ENCODE peak calls at places on chromosomes 1 and 21, in eight cellular contexts. One of them, this sample, is unnamed. For H3K4me1, the result is how much of the 10 kb centered on the place peaks cover.

GRCh38 chr1:104294259-104294658 is 544.6 kb downstream of the AMY1C start:
- DNase-seq in PC-3: no peak
- DNase-seq in A549: no peak
- DNase-seq in lung: no peak
- DNase-seq in heart right ventricle: no peak
- DNase-seq in mammary epithelial cell: no peak
- DNase-seq in uterus: no peak
- DNase-seq in ascending aorta: no peak
- DNase-seq in this sample: no peak

GRCh38 chr1:32754282-32755097 is 51.9 kb upstream of the SYNC start:
- DNase-seq in uterus: no peak
- DNase-seq in PC-3: peak
- DNase-seq in ascending aorta: no peak
- DNase-seq in lung: no peak
- DNase-seq in A549: no peak
- DNase-seq in heart right ventricle: no peak
- DNase-seq in mammary epithelial cell: peak
- DNase-seq in this sample: no peak

GRCh38 chr1:193221641-193222040 is 35.2 kb upstream of the B3GALT2 start:
- DNase-seq in mammary epithelial cell: peak
- DNase-seq in uterus: no peak
- DNase-seq in A549: no peak
- DNase-seq in ascending aorta: no peak
- DNase-seq in PC-3: no peak
- DNase-seq in lung: no peak
- DNase-seq in heart right ventricle: no peak
- DNase-seq in this sample: no peak

GRCh38 chr1:192474080-192474683 is 101.4 kb upstream of the RGS1 start:
- DNase-seq in mammary epithelial cell: peak
- DNase-seq in A549: no peak
- DNase-seq in heart right ventricle: peak
- DNase-seq in lung: no peak
- DNase-seq in PC-3: peak
- DNase-seq in ascending aorta: no peak
- DNase-seq in uterus: no peak
- DNase-seq in this sample: peak

GRCh38 chr1:180026556-180026955 is 71.9 kb downstream of the CEP350 start:
- DNase-seq in lung: no peak
- DNase-seq in A549: no peak
- DNase-seq in uterus: no peak
- DNase-seq in heart right ventricle: no peak
- DNase-seq in PC-3: no peak
- DNase-seq in ascending aorta: no peak
- DNase-seq in mammary epithelial cell: peak
- DNase-seq in this sample: no peak

GRCh38 chr21:34962136-34962535 is 87.0 kb downstream of the RUNX1 start:
- DNase-seq in A549: no peak
- DNase-seq in lung: no peak
- DNase-seq in ascending aorta: no peak
- DNase-seq in uterus: no peak
- DNase-seq in mammary epithelial cell: no peak
- DNase-seq in heart right ventricle: no peak
- DNase-seq in PC-3: no peak
- DNase-seq in this sample: no peak

GRCh38 chr1:81115422-81115821 is 685.3 kb upstream of the ADGRL2 start:
- DNase-seq in lung: no peak
- DNase-seq in uterus: no peak
- DNase-seq in heart right ventricle: no peak
- DNase-seq in mammary epithelial cell: no peak
- DNase-seq in PC-3: no peak
- DNase-seq in ascending aorta: no peak
- DNase-seq in A549: no peak
- DNase-seq in this sample: no peak

GRCh38 chr1:183370399-183371058 is 47.7 kb downstream of the NMNAT2 start:
- DNase-seq in PC-3: peak
- DNase-seq in A549: no peak
- DNase-seq in mammary epithelial cell: no peak
- DNase-seq in heart right ventricle: no peak
- DNase-seq in lung: peak
- DNase-seq in ascending aorta: no peak
- DNase-seq in uterus: no peak
- DNase-seq in this sample: peak

GRCh38 chr21:35520869-35521268 is 471.8 kb upstream of the RUNX1 start:
- DNase-seq in heart right ventricle: no peak
- DNase-seq in mammary epithelial cell: no peak
- DNase-seq in A549: no peak
- DNase-seq in lung: no peak
- DNase-seq in PC-3: no peak
- DNase-seq in uterus: no peak
- DNase-seq in ascending aorta: no peak
- DNase-seq in this sample: no peak

GRCh38 chr1:248856176-248856575 is 2.7 kb downstream of the ZNF692 start:
- DNase-seq in uterus: no peak
- DNase-seq in A549: no peak
- DNase-seq in heart right ventricle: no peak
- DNase-seq in lung: no peak
- DNase-seq in ascending aorta: no peak
- DNase-seq in PC-3: no peak
- DNase-seq in mammary epithelial cell: no peak
- DNase-seq in this sample: no peak

GRCh38 chr1:19955529-19956170 is 23.8 kb downstream of the PLA2G2A start:
- DNase-seq in lung: no peak
- DNase-seq in A549: no peak
- DNase-seq in heart right ventricle: no peak
- DNase-seq in mammary epithelial cell: no peak
- DNase-seq in ascending aorta: no peak
- DNase-seq in uterus: no peak
- DNase-seq in PC-3: no peak
- DNase-seq in this sample: no peak

GRCh38 chr21:33266050-33266783 is at the start of gene IL10RB:
- DNase-seq in ascending aorta: no peak
- DNase-seq in mammary epithelial cell: peak
- DNase-seq in PC-3: peak
- DNase-seq in uterus: peak
- DNase-seq in lung: peak
- DNase-seq in heart right ventricle: peak
- DNase-seq in A549: peak
- DNase-seq in this sample: peak

GRCh38 chr21:26845066-26845749 is at the start of gene ADAMTS1:
- DNase-seq in mammary epithelial cell: peak
- DNase-seq in heart right ventricle: peak
- DNase-seq in PC-3: peak
- DNase-seq in ascending aorta: peak
- DNase-seq in uterus: peak
- DNase-seq in lung: peak
- DNase-seq in A549: peak
- DNase-seq in this sample: peak

GRCh38 chr1:9892563-9893528 is 17.2 kb downstream of the CTNNBIP1 start:
- DNase-seq in ascending aorta: no peak
- DNase-seq in uterus: no peak
- DNase-seq in lung: peak
- DNase-seq in heart right ventricle: peak
- DNase-seq in A549: no peak
- DNase-seq in PC-3: peak
- DNase-seq in mammary epithelial cell: peak
- DNase-seq in this sample: peak

GRCh38 chr1:110067957-110068645 is 2.4 kb downstream of the ALX3 start:
- DNase-seq in mammary epithelial cell: no peak
- DNase-seq in heart right ventricle: no peak
- DNase-seq in ascending aorta: no peak
- DNase-seq in PC-3: no peak
- DNase-seq in uterus: no peak
- DNase-seq in A549: no peak
- DNase-seq in lung: no peak
- DNase-seq in this sample: no peak

GRCh38 chr1:21340230-21340564 is 49.9 kb upstream of the ECE1 start:
- DNase-seq in uterus: peak
- DNase-seq in lung: no peak
- DNase-seq in A549: no peak
- DNase-seq in ascending aorta: no peak
- DNase-seq in PC-3: peak
- DNase-seq in mammary epithelial cell: peak
- DNase-seq in heart right ventricle: no peak
- DNase-seq in this sample: peak

GRCh38 chr1:10791117-10791951 is 5.1 kb downstream of the CASZ1 start:
- DNase-seq in mammary epithelial cell: no peak
- DNase-seq in heart right ventricle: no peak
- DNase-seq in A549: no peak
- DNase-seq in ascending aorta: no peak
- DNase-seq in PC-3: no peak
- DNase-seq in uterus: peak
- DNase-seq in lung: no peak
- DNase-seq in this sample: no peak

GRCh38 chr1:201536542-201536941 is 2.4 kb upstream of the NAV1 start:
- DNase-seq in heart right ventricle: no peak
- DNase-seq in PC-3: peak
- DNase-seq in lung: no peak
- DNase-seq in ascending aorta: no peak
- DNase-seq in A549: peak
- DNase-seq in mammary epithelial cell: peak
- DNase-seq in uterus: peak
- DNase-seq in this sample: no peak

GRCh38 chr1:156910309-156910782 is 10.1 kb upstream of the LRRC71 start:
- DNase-seq in PC-3: peak
- DNase-seq in uterus: no peak
- DNase-seq in ascending aorta: no peak
- DNase-seq in A549: peak
- DNase-seq in lung: no peak
- DNase-seq in mammary epithelial cell: no peak
- DNase-seq in heart right ventricle: no peak
- DNase-seq in this sample: peak

GRCh38 chr1:21397813-21398188 is 42.1 kb upstream of the NBPF3 start:
- DNase-seq in heart right ventricle: no peak
- DNase-seq in PC-3: no peak
- DNase-seq in A549: no peak
- DNase-seq in mammary epithelial cell: no peak
- DNase-seq in uterus: no peak
- DNase-seq in ascending aorta: no peak
- DNase-seq in lung: no peak
- DNase-seq in this sample: no peak

GRCh38 chr1:156889802-156890585 is 3.5 kb upstream of the PEAR1 start:
- DNase-seq in ascending aorta: no peak
- DNase-seq in uterus: peak
- DNase-seq in A549: peak
- DNase-seq in mammary epithelial cell: peak
- DNase-seq in lung: peak
- DNase-seq in heart right ventricle: peak
- DNase-seq in PC-3: peak
- DNase-seq in this sample: peak

GRCh38 chr1:247407978-247408560 is 7.9 kb upstream of the NLRP3 start:
- DNase-seq in ascending aorta: no peak
- DNase-seq in heart right ventricle: no peak
- DNase-seq in A549: no peak
- DNase-seq in mammary epithelial cell: no peak
- DNase-seq in uterus: no peak
- DNase-seq in PC-3: no peak
- DNase-seq in lung: no peak
- DNase-seq in this sample: no peak
- H3K4me1 ChIP-seq in ascending aorta: under half
- H3K4me1 ChIP-seq in heart right ventricle: half or more
- H3K4me1 ChIP-seq in A549: under half
- H3K4me1 ChIP-seq in mammary epithelial cell: under half
- H3K4me1 ChIP-seq in uterus: under half
- H3K4me1 ChIP-seq in PC-3: under half
- H3K4me1 ChIP-seq in lung: under half
- H3K4me1 ChIP-seq in this sample: under half

DNA sequence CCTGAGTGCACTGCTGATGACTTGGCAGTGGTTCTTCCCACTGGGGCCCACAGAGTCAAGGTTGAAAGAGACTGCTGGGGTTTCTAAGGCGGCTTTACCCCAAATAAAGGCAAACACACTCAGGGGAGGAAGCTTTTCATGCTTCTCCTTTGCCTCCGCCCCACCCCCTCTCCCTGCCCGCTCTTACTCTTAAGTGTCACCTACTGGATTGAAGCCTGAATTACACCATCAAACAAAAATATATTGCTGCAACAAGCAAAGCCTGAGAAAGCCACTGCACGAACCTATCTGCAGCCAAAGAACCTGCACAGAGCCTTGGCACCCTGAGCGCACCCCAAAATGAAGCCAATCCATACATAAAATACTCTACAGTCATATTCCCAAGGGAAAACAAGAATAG is 63.1 kb downstream of the PTGFR start:
- DNase-seq in mammary epithelial cell: no peak
- DNase-seq in ascending aorta: no peak
- DNase-seq in PC-3: peak
- DNase-seq in lung: no peak
- DNase-seq in A549: peak
- DNase-seq in heart right ventricle: no peak
- DNase-seq in uterus: no peak
- DNase-seq in this sample: no peak
- TF ChIP-seq CTCF in mammary epithelial cell: peak
- TF ChIP-seq CTCF in ascending aorta: no peak
- TF ChIP-seq CTCF in PC-3: peak
- TF ChIP-seq CTCF in lung: no peak
- TF ChIP-seq CTCF in A549: no peak
- TF ChIP-seq CTCF in heart right ventricle: no peak
- TF ChIP-seq CTCF in uterus: no peak
- TF ChIP-seq CTCF in this sample: no peak

DNA sequence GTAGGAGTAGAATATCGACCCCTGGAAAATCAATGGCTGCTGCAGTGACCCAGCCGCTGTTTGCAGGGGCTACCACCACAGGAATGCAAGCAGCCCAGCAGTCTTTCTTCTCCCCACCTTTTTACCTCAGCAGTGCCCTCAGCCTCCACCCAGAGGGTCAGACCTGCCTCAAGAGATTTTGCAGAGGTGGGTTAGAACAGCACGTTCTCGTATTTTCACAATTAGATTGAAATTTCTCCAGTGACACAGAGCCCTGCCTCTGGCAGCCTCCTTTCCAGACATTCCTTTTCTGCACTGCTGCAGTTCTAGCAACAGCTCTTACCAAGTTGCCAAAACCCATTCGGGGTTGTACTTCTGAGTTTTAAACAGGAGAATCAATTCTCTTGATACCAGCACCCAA is 38.3 kb upstream of the PIGV start:
- DNase-seq in mammary epithelial cell: no peak
- DNase-seq in uterus: no peak
- DNase-seq in ascending aorta: no peak
- DNase-seq in A549: no peak
- DNase-seq in lung: no peak
- DNase-seq in PC-3: no peak
- DNase-seq in heart right ventricle: no peak
- DNase-seq in this sample: no peak
- H3K4me1 ChIP-seq in mammary epithelial cell: under half
- H3K4me1 ChIP-seq in uterus: under half
- H3K4me1 ChIP-seq in ascending aorta: half or more
- H3K4me1 ChIP-seq in A549: under half
- H3K4me1 ChIP-seq in lung: under half
- H3K4me1 ChIP-seq in PC-3: under half
- H3K4me1 ChIP-seq in heart right ventricle: half or more
- H3K4me1 ChIP-seq in this sample: under half

DNA sequence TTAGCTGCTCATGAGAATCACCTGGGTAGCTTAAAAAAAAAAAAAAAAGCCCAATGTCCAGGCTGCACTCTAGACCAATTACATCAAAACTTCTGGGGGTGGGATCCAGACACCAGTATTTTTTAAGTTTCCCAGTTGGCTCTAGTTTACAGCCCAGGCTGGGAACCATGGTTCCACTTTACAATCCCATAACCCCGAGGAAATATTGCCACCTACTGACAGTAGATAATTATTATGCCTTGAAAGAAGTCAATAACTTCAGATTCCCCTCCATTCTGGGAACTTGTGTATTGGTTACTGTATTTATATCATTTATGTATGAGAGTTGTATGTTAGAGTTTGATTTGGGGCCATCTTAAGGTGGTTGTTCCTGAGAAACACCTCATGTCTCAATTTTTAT is 100.2 kb downstream of the SPATA46 start:
- DNase-seq in A549: peak
- DNase-seq in mammary epithelial cell: peak
- DNase-seq in heart right ventricle: no peak
- DNase-seq in lung: no peak
- DNase-seq in PC-3: peak
- DNase-seq in uterus: no peak
- DNase-seq in ascending aorta: no peak
- DNase-seq in this sample: no peak
- TF ChIP-seq CTCF in A549: peak
- TF ChIP-seq CTCF in mammary epithelial cell: no peak
- TF ChIP-seq CTCF in heart right ventricle: peak
- TF ChIP-seq CTCF in lung: peak
- TF ChIP-seq CTCF in PC-3: peak
- TF ChIP-seq CTCF in uterus: peak
- TF ChIP-seq CTCF in ascending aorta: peak
- TF ChIP-seq CTCF in this sample: no peak